ENCODE peak calls at places on chromosomes 12 and 14, in seven cellular contexts. C is lung, A is dorsolateral prefrontal cortex, R is cardiac fibroblast, V is fibroblast of lung, H is hepatocyte, B is PC-3. N is an unnamed sample.

GRCh38 chr12:107320031-107320928 is 226.9 kb upstream of the CRY1 start:
- DNase-seq in C (peak), A (no peak), R (peak), V (peak), H (peak), B (peak), N (peak)

GRCh38 chr12:23628836-23629235 is 320.6 kb downstream of the SOX5 start:
- DNase-seq in C (no peak), A (no peak), R (no peak), V (no peak), H (no peak), B (no peak), N (no peak)

GRCh38 chr12:50482566-50482965 is 22.2 kb upstream of the DIP2B start:
- DNase-seq in C (no peak), A (no peak), R (no peak), V (peak), H (no peak), B (peak), N (no peak)

GRCh38 chr14:88995437-88996198 is 171.2 kb downstream of the TTC8 start:
- DNase-seq in C (peak), A (no peak), R (peak), V (peak), H (no peak), B (peak), N (peak)

GRCh38 chr14:36271939-36272907 is 48.2 kb downstream of the MBIP start:
- DNase-seq in C (no peak), A (peak), R (peak), V (peak), H (no peak), B (no peak), N (peak)

GRCh38 chr12:91994208-91994797 is 151.3 kb downstream of the BTG1 start:
- DNase-seq in C (no peak), A (no peak), R (no peak), V (no peak), H (no peak), B (no peak), N (no peak)

GRCh38 chr12:105278043-105278697 is 42.2 kb upstream of the APPL2 start:
- DNase-seq in C (no peak), A (no peak), R (peak), V (no peak), H (peak), B (peak), N (peak)

GRCh38 chr14:61514006-61514830 is 181.1 kb upstream of the HIF1A start:
- DNase-seq in C (no peak), A (no peak), R (peak), V (peak), H (no peak), B (peak), N (peak)

GRCh38 chr14:73943083-73943482 is 6.8 kb downstream of the FAM161B start:
- DNase-seq in C (peak), A (no peak), R (peak), V (peak), H (peak), B (peak), N (peak)

GRCh38 chr14:22554706-22555572 is 34.1 kb downstream of the DAD1 start:
- DNase-seq in C (no peak), A (no peak), R (no peak), V (no peak), H (no peak), B (no peak), N (no peak)

GRCh38 chr14:34872822-34873590 is 2.2 kb downstream of the BAZ1A start:
- DNase-seq in C (no peak), A (no peak), R (peak), V (peak), H (peak), B (no peak), N (peak)

GRCh38 chr14:50796391-50796790 is 34.6 kb downstream of the NIN start:
- DNase-seq in C (no peak), A (no peak), R (no peak), V (no peak), H (no peak), B (no peak), N (no peak)

GRCh38 chr12:51847830-51848727 is at the start of gene FIGNL2:
- DNase-seq in C (no peak), A (no peak), R (no peak), V (peak), H (peak), B (no peak), N (no peak)

GRCh38 chr12:47082963-47083621 is 3.3 kb upstream of the AMIGO2 start:
- DNase-seq in C (no peak), A (no peak), R (peak), V (peak), H (peak), B (peak), N (peak)

GRCh38 chr14:34363733-34364134 is 98.3 kb downstream of the SPTSSA start:
- DNase-seq in C (no peak), A (no peak), R (peak), V (peak), H (no peak), B (peak), N (no peak)

GRCh38 chr14:20455355-20456300 is 602 bp downstream of the APEX1 start:
- DNase-seq in C (no peak), A (no peak), R (peak), V (peak), H (peak), B (peak), N (peak)

GRCh38 chr12:71187379-71187778 is 29.6 kb upstream of the TSPAN8 start:
- DNase-seq in C (no peak), A (no peak), R (no peak), V (no peak), H (no peak), B (no peak), N (no peak)

GRCh38 chr12:57001448-57001906 is 4.9 kb downstream of the ZBTB39 start:
- DNase-seq in C (peak), A (no peak), R (peak), V (peak), H (peak), B (peak), N (peak)

GRCh38 chr14:21103165-21103709 is 2.4 kb downstream of the TMEM253 start:
- DNase-seq in C (no peak), A (no peak), R (no peak), V (no peak), H (no peak), B (no peak), N (no peak)

GRCh38 chr14:35352274-35353233 is 52.0 kb downstream of the NFKBIA start:
- DNase-seq in C (no peak), A (peak), R (no peak), V (no peak), H (no peak), B (no peak), N (no peak)

GRCh38 chr14:43896044-43896443 is 611.0 kb downstream of the FSCB start:
- DNase-seq in C (no peak), A (no peak), R (no peak), V (no peak), H (peak), B (no peak), N (no peak)

GRCh38 chr12:122026706-122027328 is 5.1 kb downstream of the BCL7A start:
- DNase-seq in C (no peak), A (no peak), R (no peak), V (no peak), H (no peak), B (no peak), N (no peak)

GRCh38 chr12:81332054-81332453 is 254.2 kb downstream of the ACSS3 start:
- DNase-seq in C (no peak), A (no peak), R (peak), V (peak), H (no peak), B (no peak), N (no peak)

GRCh38 chr14:101962503-101962874 is 1.9 kb upstream of the DYNC1H1 start:
- DNase-seq in C (peak), A (peak), R (peak), V (peak), H (peak), B (peak), N (peak)

GRCh38 chr12:11723993-11724392 is 74.5 kb downstream of the ETV6 start:
- DNase-seq in C (no peak), A (no peak), R (peak), V (peak), H (no peak), B (no peak), N (no peak)

GRCh38 chr14:70905316-70905715 is 1.9 kb upstream of the PCNX1 start:
- DNase-seq in C (no peak), A (peak), R (peak), V (no peak), H (peak), B (no peak), N (peak)

GRCh38 chr12:5043589-5044419 is at the start of gene KCNA5:
- DNase-seq in C (no peak), A (no peak), R (no peak), V (no peak), H (peak), B (no peak), N (no peak)

GRCh38 chr14:104072586-104072985 is 12.9 kb upstream of the ASPG start:
- DNase-seq in C (no peak), A (no peak), R (no peak), V (no peak), H (no peak), B (peak), N (no peak)

GRCh38 chr14:72605096-72605920 is 288.6 kb downstream of the DPF3 start:
- DNase-seq in C (no peak), A (no peak), R (no peak), V (no peak), H (no peak), B (no peak), N (no peak)

GRCh38 chr12:75933136-75933535 is 98.4 kb downstream of the PHLDA1 start:
- DNase-seq in C (no peak), A (no peak), R (peak), V (peak), H (peak), B (peak), N (peak)

GRCh38 chr12:82144505-82144904 is 213.7 kb downstream of the CCDC59 start:
- DNase-seq in C (no peak), A (no peak), R (no peak), V (no peak), H (no peak), B (no peak), N (no peak)

GRCh38 chr12:114476159-114476558 is 70.2 kb upstream of the TBX5 start:
- DNase-seq in C (no peak), A (no peak), R (peak), V (peak), H (peak), B (peak), N (peak)

GRCh38 chr12:117501470-117501869 is 140.0 kb upstream of the NOS1 start:
- DNase-seq in C (peak), A (no peak), R (no peak), V (no peak), H (no peak), B (no peak), N (peak)

GRCh38 chr14:55448146-55448614 is 7.8 kb upstream of the TBPL2 start:
- DNase-seq in C (no peak), A (no peak), R (peak), V (peak), H (peak), B (peak), N (peak)

GRCh38 chr14:78851189-78851588 is 681.0 kb downstream of the NRXN3 start:
- DNase-seq in C (no peak), A (no peak), R (no peak), V (no peak), H (no peak), B (no peak), N (no peak)

DNA sequence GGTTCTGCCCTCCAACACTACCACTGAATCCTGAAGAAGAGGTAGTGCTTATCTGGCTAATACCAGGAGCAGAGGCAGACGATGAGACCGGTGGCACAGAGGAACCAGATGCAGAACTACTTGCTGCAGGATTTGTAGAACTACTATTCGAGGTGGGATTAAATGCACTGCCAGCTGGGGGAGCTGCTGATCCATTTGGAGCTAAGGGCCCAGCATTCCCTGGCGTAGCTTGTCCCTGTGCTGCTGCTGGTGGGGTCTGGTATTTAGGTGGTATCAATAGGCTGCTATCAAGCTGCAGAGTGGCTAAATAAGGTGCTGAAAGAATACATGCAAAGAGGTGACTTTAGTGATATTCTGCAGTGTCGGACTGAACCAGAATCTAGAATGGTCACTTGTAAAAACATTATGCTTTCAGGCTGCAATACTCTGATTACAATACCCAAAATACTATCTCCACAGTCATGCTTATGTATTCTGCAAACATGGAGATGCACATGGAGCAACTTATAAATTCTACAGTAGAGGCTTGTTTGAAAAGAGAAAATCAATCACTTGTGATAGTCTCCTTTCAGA is 294.2 kb downstream of the MED13L start:
- DNase-seq in C (no peak), A (no peak), R (no peak), V (no peak), H (no peak), B (peak), N (no peak)
- TF ChIP-seq CTCF in C (no peak), A (no peak), R (peak), V (peak), H (peak), B (peak), N (peak)

GRCh38 chr12:132196873-132197390 is 52.7 kb downstream of the NOC4L start:
- DNase-seq in C (no peak), A (no peak), R (no peak), V (no peak), H (no peak), B (no peak), N (no peak)

GRCh38 chr12:132194056-132194455 is 49.8 kb downstream of the NOC4L start:
- DNase-seq in C (no peak), A (no peak), R (no peak), V (no peak), H (no peak), B (no peak), N (no peak)

GRCh38 chr12:132196038-132196872 is 52.0 kb downstream of the NOC4L start:
- DNase-seq in C (no peak), A (no peak), R (no peak), V (no peak), H (no peak), B (no peak), N (no peak)

GRCh38 chr12:132191715-132192553 is 47.7 kb downstream of the NOC4L start:
- DNase-seq in C (no peak), A (no peak), R (no peak), V (no peak), H (no peak), B (no peak), N (no peak)

DNA sequence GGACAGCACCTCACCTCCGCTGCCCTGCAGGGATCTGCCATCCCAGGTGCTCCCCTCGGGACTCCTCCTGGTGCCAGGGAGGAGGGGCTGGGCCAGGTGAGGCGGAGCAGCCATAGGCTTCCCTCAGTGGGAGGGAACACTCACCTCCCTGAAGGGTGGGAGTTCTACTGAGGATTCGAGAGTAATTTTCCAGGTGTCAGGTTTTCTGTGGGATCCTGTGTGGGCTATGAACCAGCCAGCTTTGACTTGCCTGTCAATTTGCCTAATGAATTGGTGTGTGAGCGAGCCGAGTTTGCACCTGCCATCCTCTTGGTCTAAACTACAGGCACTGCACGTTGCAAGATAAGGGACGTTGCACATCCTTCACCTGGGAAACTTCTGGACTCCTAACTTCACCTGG is 50.3 kb downstream of the NOC4L start:
- DNase-seq in C (no peak), A (no peak), R (no peak), V (no peak), H (no peak), B (no peak), N (no peak)
- TF ChIP-seq CTCF in C (no peak), A (no peak), R (no peak), V (no peak), H (no peak), B (no peak), N (no peak)

GRCh38 chr14:90518941-90519256 is 122.1 kb downstream of the CALM1 start:
- DNase-seq in C (no peak), A (no peak), R (peak), V (no peak), H (peak), B (peak), N (peak)
- TF ChIP-seq CTCF in C (peak), A (peak), R (peak), V (peak), H (peak), B (peak), N (peak)

GRCh38 chr12:123933214-123933613 is 39.4 kb downstream of the CCDC92 start:
- DNase-seq in C (no peak), A (no peak), R (no peak), V (no peak), H (no peak), B (no peak), N (no peak)
- TF ChIP-seq CTCF in C (no peak), A (no peak), R (no peak), V (no peak), H (no peak), B (no peak), N (no peak)

GRCh38 chr12:48934312-48934706 is 9.0 kb upstream of the FKBP11 start:
- DNase-seq in C (no peak), A (no peak), R (peak), V (no peak), H (no peak), B (peak), N (no peak)
- TF ChIP-seq CTCF in C (no peak), A (no peak), R (no peak), V (no peak), H (peak), B (peak), N (peak)

DNA sequence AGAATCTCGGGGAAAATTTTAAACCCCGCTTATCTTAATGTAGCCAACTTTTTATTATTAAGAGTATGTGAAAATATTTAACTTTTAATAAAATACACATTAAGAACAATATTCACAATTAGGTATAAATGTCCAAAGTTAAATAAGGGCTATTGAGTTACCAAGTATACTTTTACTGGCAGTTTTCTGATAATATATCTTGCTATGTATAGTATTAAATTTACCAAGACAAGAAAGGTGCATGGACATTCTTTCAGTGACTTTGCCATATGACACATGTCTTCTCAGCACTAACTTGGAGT is 115.4 kb downstream of the MON2 start:
- DNase-seq in C (no peak), A (no peak), R (no peak), V (no peak), H (no peak), B (no peak), N (no peak)
- TF ChIP-seq CTCF in C (no peak), A (peak), R (no peak), V (no peak), H (no peak), B (peak), N (no peak)

GRCh38 chr14:77653473-77653872 is 37.0 kb upstream of the SPTLC2 start:
- DNase-seq in C (no peak), A (no peak), R (no peak), V (no peak), H (no peak), B (no peak), N (no peak)
- TF ChIP-seq CTCF in C (no peak), A (peak), R (peak), V (no peak), H (no peak), B (peak), N (peak)